ENCODE peak calls at places on chromosomes 16 and 17, in five cellular contexts. M is IMR-90, H is neuronal stem cell, N is H9, T is mesenchymal stem cell. P is an unnamed sample.

GRCh38 chr16:50640391-50640790 is 40.7 kb downstream of the SNX20 start:
- DNase-seq in M (no peak), H (no peak), N (no peak), T (no peak), P (no peak)

GRCh38 chr16:3957344-3957980 is 76.9 kb upstream of the CREBBP start:
- DNase-seq in M (no peak), H (no peak), N (no peak), T (no peak), P (no peak)

GRCh38 chr17:58007781-58008706 is 998 bp upstream of the SRSF1 start:
- DNase-seq in M (no peak), T (no peak), N (peak; percentile 39), H (no peak), P (no peak)

GRCh38 chr16:3655791-3656490 is 1.4 kb downstream of the DNASE1 start:
- DNase-seq in T (no peak), N (peak; percentile 27), H (no peak), M (no peak), P (no peak)

GRCh38 chr17:82936768-82937171 is 96.9 kb upstream of the ZNF750 start:
- DNase-seq in T (no peak), H (no peak), M (no peak), N (no peak), P (no peak)

GRCh38 chr17:78360371-78361226 is 722 bp upstream of the SOCS3 start:
- DNase-seq in M (peak; percentile 80), H (peak; percentile 91), T (peak; percentile 85), N (peak; percentile 99), P (peak; percentile 97)

GRCh38 chr17:68578236-68578635 is 22.9 kb downstream of the FAM20A start:
- DNase-seq in H (no peak), N (no peak), M (no peak), T (no peak), P (no peak)

GRCh38 chr17:15261063-15261817 is 3.9 kb downstream of the PMP22 start:
- DNase-seq in N (peak; percentile 75), M (peak; percentile 60), T (peak; percentile 80), H (peak; percentile 51), P (peak; percentile 79)

GRCh38 chr17:51647873-51648272 is 387.5 kb downstream of the UTP18 start:
- DNase-seq in T (no peak), H (no peak), N (no peak), M (no peak), P (peak; percentile 23)

GRCh38 chr17:34862384-34862783 is 98.9 kb downstream of the CCT6B start:
- DNase-seq in M (no peak), H (no peak), T (no peak), N (no peak), P (peak; percentile 25)

GRCh38 chr17:80948961-80949450 is 42.6 kb upstream of the CHMP6 start:
- DNase-seq in T (no peak), N (no peak), M (no peak), H (no peak), P (no peak)

GRCh38 chr16:54286330-54287017 is at the start of gene IRX3:
- DNase-seq in M (peak; percentile 4), N (peak; percentile 90), T (peak; percentile 50), H (peak; percentile 87), P (peak; percentile 96)

GRCh38 chr17:40416671-40417070 is 1.0 kb downstream of the TOP2A start:
- DNase-seq in M (no peak), H (no peak), N (no peak), T (no peak), P (no peak)

GRCh38 chr16:24150282-24150681 is 105.9 kb upstream of the CACNG3 start:
- DNase-seq in N (no peak), H (no peak), M (no peak), T (no peak), P (no peak)

GRCh38 chr17:17175917-17176316 is 30.2 kb downstream of the PLD6 start:
- DNase-seq in H (no peak), N (no peak), M (no peak), T (no peak), P (no peak)

GRCh38 chr17:38870259-38871165 is 654 bp downstream of the LASP1 start:
- DNase-seq in T (peak; percentile 64), N (peak; percentile 74), H (no peak), M (peak; percentile 42), P (peak; percentile 45)

GRCh38 chr16:79839851-79840321 is 239.3 kb upstream of the MAF start:
- DNase-seq in H (no peak), T (no peak), M (no peak), N (no peak), P (no peak)
- H4K8ac ChIP-seq in H (no peak overlapping the region), T (no peak overlapping the region), M (no peak overlapping the region), N (no peak overlapping the region), P (no peak overlapping the region)

GRCh38 chr16:74053784-74054306 is 242.8 kb upstream of the PSMD7 start:
- DNase-seq in H (no peak), M (no peak), T (no peak), N (no peak), P (no peak)

GRCh38 chr16:74053310-74053709 is 243.3 kb upstream of the PSMD7 start:
- DNase-seq in M (no peak), N (no peak), H (no peak), T (no peak), P (no peak)

GRCh38 chr16:74049027-74049426 is 247.6 kb upstream of the PSMD7 start:
- DNase-seq in T (no peak), M (no peak), N (no peak), H (no peak), P (no peak)

DNA sequence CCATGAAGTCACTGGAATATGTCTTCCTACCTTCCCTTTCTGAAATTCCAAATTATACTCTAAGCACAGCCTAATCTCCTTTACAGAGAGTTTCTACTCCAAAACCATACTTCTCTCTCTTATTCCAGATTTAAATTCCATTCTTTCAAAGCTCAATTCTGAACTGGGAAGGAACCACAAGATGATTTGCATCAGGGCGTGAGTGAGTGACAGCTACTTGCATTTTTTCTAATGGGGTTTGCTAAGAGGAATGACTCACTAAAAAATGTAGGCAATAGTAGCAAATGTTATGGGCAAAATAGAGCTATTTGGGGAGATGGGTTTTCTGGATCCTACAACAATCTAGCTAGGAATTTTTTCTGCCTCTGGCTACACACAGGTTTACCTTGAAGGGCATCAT is 244.6 kb upstream of the PSMD7 start:
- DNase-seq in M (no peak), H (no peak), T (no peak), N (no peak), P (no peak)
- H3K23ac ChIP-seq in M (no peak overlapping the region), H (no peak overlapping the region), T (no peak overlapping the region), N (no peak overlapping the region), P (no peak overlapping the region)

GRCh38 chr17:29711588-29712385 is 89.1 kb upstream of the CORO6 start:
- DNase-seq in T (no peak), N (no peak), M (no peak), H (no peak), P (no peak)
- H2AK5ac ChIP-seq in T (peak overlapping the region; percentile 96), N (no peak overlapping the region), M (peak overlapping the region; percentile 52), H (no peak overlapping the region), P (no peak overlapping the region)

GRCh38 chr16:67968440-67969285 is at the start of gene SLC12A4:
- DNase-seq in M (peak; percentile 65), T (peak; percentile 85), N (peak; percentile 93), H (peak; percentile 64), P (peak; percentile 93)
- H4K8ac ChIP-seq in M (peak within 1 kb of the TSS; percentile 96), T (peak within 1 kb of the TSS; percentile 96), N (no peak within 1 kb of the TSS), H (peak within 1 kb of the TSS; percentile 84), P (no peak within 1 kb of the TSS)

P was measured in mesendoderm.